ENCODE peak calls at places on chromosomes 7 and 10, in five cellular contexts. S is NCI-H446 treated with DMSO at 0.1 percent for 48 hours, F is uterus, A is GF-D8, Z is hypothalamus. W is an unnamed sample.

GRCh38 chr7:127730658-127731276 is 78.8 kb downstream of the SND1 start:
- DNase-seq in S (no peak), F (no peak), A (no peak), Z (no peak), W (no peak)

GRCh38 chr10:69265521-69265920 is 12.8 kb upstream of the HK1 start:
- DNase-seq in S (no peak), F (no peak), A (no peak), Z (no peak), W (no peak)

GRCh38 chr7:128383781-128384180 is 22.3 kb upstream of the PRRT4 start:
- DNase-seq in S (peak; percentile 26), F (no peak), A (no peak), Z (no peak), W (no peak)

GRCh38 chr10:46312953-46313352 is 26.2 kb downstream of the ANTXRL start:
- DNase-seq in S (no peak), F (no peak), A (no peak), Z (no peak), W (no peak)

GRCh38 chr10:91683976-91684375 is 51.1 kb upstream of the PPP1R3C start:
- DNase-seq in S (no peak), F (no peak), A (no peak), Z (no peak), W (peak; percentile 22)

GRCh38 chr7:926061-927030 is 28.1 kb downstream of the ADAP1 start:
- DNase-seq in S (no peak), F (no peak), A (no peak), Z (no peak), W (no peak)

GRCh38 chr10:46232084-46232483 is 54.7 kb upstream of the ANTXRL start:
- DNase-seq in S (no peak), F (peak; percentile 2), A (no peak), Z (no peak), W (no peak)

GRCh38 chr10:123229927-123230630 is 75.9 kb downstream of the BUB3 start:
- DNase-seq in S (no peak), F (no peak), A (no peak), Z (no peak), W (no peak)

GRCh38 chr7:95144256-95144655 is 180.1 kb downstream of the PON1 start:
- DNase-seq in S (no peak), F (no peak), A (no peak), Z (no peak), W (no peak)

GRCh38 chr10:98060079-98060478 is 29.7 kb upstream of the CRTAC1 start:
- DNase-seq in S (peak; percentile 6), F (no peak), A (no peak), Z (no peak), W (no peak)

W was measured in Panc1.